ENCODE peak calls at places on chromosomes 3 and 15, in nine cellular contexts. Q, L, W, C, D, H, A, U and T are unnamed samples.

GRCh38 chr3:37243811-37244748 is 69.7 kb upstream of the LRRFIP2 start:
- DNase-seq in Q (peak; percentile 57), L (peak; percentile 81), W (peak; percentile 56), C (peak; percentile 92), D (peak; percentile 64), H (peak; percentile 87), A (peak; percentile 79), U (peak; percentile 84), T (peak; percentile 91)

GRCh38 chr3:72445827-72446405 is 402.3 kb downstream of the SHQ1 start:
- DNase-seq in Q (no peak), L (no peak), W (no peak), C (no peak), D (no peak), H (no peak), A (no peak), U (no peak), T (no peak)

GRCh38 chr3:156395961-156396700 is 158.8 kb downstream of the SSR3 start:
- DNase-seq in Q (no peak), L (peak; percentile 25), W (no peak), C (no peak), D (no peak), H (no peak), A (no peak), U (no peak), T (no peak)

GRCh38 chr3:176879710-176880109 is 317.6 kb downstream of the TBL1XR1 start:
- DNase-seq in Q (no peak), L (no peak), W (no peak), C (no peak), D (no peak), H (no peak), A (no peak), U (no peak), T (no peak)

GRCh38 chr3:147139341-147139740 is 267.0 kb downstream of the ZIC4 start:
- DNase-seq in Q (no peak), L (no peak), W (no peak), C (no peak), D (no peak), H (no peak), A (no peak), U (no peak), T (no peak)

GRCh38 chr15:39242345-39242744 is 338.5 kb upstream of the THBS1 start:
- DNase-seq in Q (no peak), L (peak; percentile 95), W (no peak), C (no peak), D (no peak), H (peak; percentile 17), A (no peak), U (peak; percentile 11), T (no peak)

GRCh38 chr3:196246612-196247308 is 30.4 kb downstream of the SLC51A start:
- DNase-seq in Q (no peak), L (peak; percentile 86), W (no peak), C (no peak), D (no peak), H (no peak), A (no peak), U (no peak), T (no peak)

GRCh38 chr15:73052679-73053397 is 575 bp downstream of the NEO1 start:
- DNase-seq in Q (peak; percentile 58), L (peak; percentile 39), W (peak; percentile 62), C (peak; percentile 70), D (peak; percentile 68), H (peak; percentile 63), A (peak; percentile 41), U (peak; percentile 32), T (peak; percentile 73)

GRCh38 chr3:34002569-34003100 is 204.2 kb downstream of the PDCD6IP start:
- DNase-seq in Q (no peak), L (no peak), W (no peak), C (no peak), D (no peak), H (no peak), A (no peak), U (no peak), T (no peak)

GRCh38 chr3:34009480-34009844 is 211.0 kb downstream of the PDCD6IP start:
- DNase-seq in Q (no peak), L (no peak), W (peak; percentile 84), C (no peak), D (no peak), H (no peak), A (no peak), U (no peak), T (no peak)

GRCh38 chr3:34008191-34008590 is 209.8 kb downstream of the PDCD6IP start:
- DNase-seq in Q (no peak), L (peak; percentile 50), W (no peak), C (no peak), D (no peak), H (no peak), A (no peak), U (no peak), T (no peak)

GRCh38 chr3:34008836-34009479 is 210.5 kb downstream of the PDCD6IP start:
- DNase-seq in Q (no peak), L (no peak), W (no peak), C (no peak), D (no peak), H (no peak), A (no peak), U (no peak), T (no peak)

GRCh38 chr3:34005886-34006285 is 207.5 kb downstream of the PDCD6IP start:
- DNase-seq in Q (no peak), L (peak; percentile 89), W (no peak), C (no peak), D (no peak), H (no peak), A (no peak), U (no peak), T (no peak)
- H3K27ac ChIP-seq in Q (no peak overlapping the region), L (peak overlapping the region; percentile 65), W (no peak overlapping the region), C (no peak overlapping the region), D (no peak overlapping the region), H (no peak overlapping the region), A (no peak overlapping the region), U (no peak overlapping the region), T (no peak overlapping the region)

GRCh38 chr3:172596394-172596706 is 73.1 kb upstream of the TNFSF10 start:
- DNase-seq in Q (no peak), L (no peak), W (no peak), C (no peak), D (no peak), H (no peak), A (no peak), U (no peak), T (no peak)
- TF ChIP-seq CTCF in Q (no peak), L (no peak), W (no peak), C (no peak), D (no peak), H (no peak), A (no peak), U (peak; percentile 8), T (no peak)

GRCh38 chr3:33111581-33111980 is 2.2 kb upstream of the CRTAP start:
- DNase-seq in Q (no peak), L (no peak), W (no peak), C (no peak), D (no peak), H (no peak), A (no peak), U (no peak), T (no peak)

GRCh38 chr3:33117461-33117860 is 3.6 kb downstream of the CRTAP start:
- DNase-seq in Q (no peak), L (no peak), W (no peak), C (no peak), D (no peak), H (no peak), A (no peak), U (no peak), T (no peak)

GRCh38 chr3:33113772-33114621 is at the start of gene CRTAP:
- DNase-seq in Q (peak; percentile 94), L (peak; percentile 98), W (peak; percentile 97), C (peak; percentile 99), D (peak; percentile 97), H (peak; percentile 97), A (peak; percentile 97), U (peak; percentile 95), T (peak; percentile 98)

GRCh38 chr3:33114622-33115023 is 809 bp downstream of the CRTAP start:
- DNase-seq in Q (no peak), L (no peak), W (no peak), C (no peak), D (no peak), H (no peak), A (no peak), U (no peak), T (no peak)

DNA sequence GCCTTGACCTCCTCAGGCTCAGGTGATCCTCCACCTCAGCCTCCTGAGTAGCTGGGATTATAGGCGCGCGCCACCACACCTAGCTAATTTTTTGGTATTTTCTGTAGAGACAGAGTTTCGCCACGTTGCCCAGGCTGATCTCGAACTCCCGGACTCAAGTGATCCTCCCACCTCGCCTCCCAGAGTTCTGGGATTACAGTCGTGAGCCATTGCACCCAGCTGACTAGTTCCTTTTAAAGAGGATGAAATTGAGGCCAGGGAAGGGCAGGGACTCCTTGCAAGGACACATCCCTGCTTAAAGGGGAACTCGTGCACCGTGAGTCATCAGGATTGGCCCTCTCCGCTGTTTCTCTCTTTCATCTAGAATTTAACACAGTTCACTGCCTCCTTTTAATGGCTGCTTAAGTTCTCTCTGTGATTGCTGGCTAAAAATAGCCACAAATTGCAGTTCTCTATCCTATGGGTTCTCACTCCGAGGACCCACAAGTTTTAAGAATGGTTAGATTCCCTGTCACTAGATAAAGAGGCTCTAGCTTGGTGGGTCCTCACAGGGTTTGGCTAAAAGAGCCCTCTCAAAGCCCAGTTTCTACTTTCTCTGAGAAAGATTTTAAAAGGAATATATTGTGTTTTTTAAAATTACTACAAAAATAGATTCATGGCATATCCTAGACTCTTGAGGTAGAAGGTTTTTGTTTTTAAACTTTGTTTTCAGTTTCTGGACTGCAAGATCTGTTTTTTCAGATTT is 1.4 kb downstream of the CRTAP start:
- DNase-seq in Q (peak; percentile 56), L (peak; percentile 93), W (peak; percentile 71), C (peak; percentile 76), D (peak; percentile 66), H (peak; percentile 80), A (peak; percentile 75), U (peak; percentile 73), T (peak; percentile 88)
- H3K4me3 ChIP-seq in Q (peak overlapping the region; percentile 76), L (peak overlapping the region; percentile 73), W (peak overlapping the region; percentile 59), C (peak overlapping the region; percentile 89), D (peak overlapping the region; percentile 57), H (no peak overlapping the region), A (no peak overlapping the region), U (peak overlapping the region; percentile 93), T (peak overlapping the region; percentile 96)

GRCh38 chr15:31585231-31585630 is 258.6 kb downstream of the KLF13 start:
- DNase-seq in Q (no peak), L (no peak), W (no peak), C (no peak), D (no peak), H (no peak), A (no peak), U (no peak), T (no peak)

GRCh38 chr15:31587583-31587982 is 260.9 kb downstream of the KLF13 start:
- DNase-seq in Q (no peak), L (no peak), W (no peak), C (no peak), D (no peak), H (no peak), A (no peak), U (no peak), T (no peak)

GRCh38 chr15:31579976-31580375 is 253.3 kb downstream of the KLF13 start:
- DNase-seq in Q (no peak), L (no peak), W (no peak), C (no peak), D (no peak), H (no peak), A (no peak), U (no peak), T (no peak)

GRCh38 chr15:31586841-31587240 is 260.2 kb downstream of the KLF13 start:
- DNase-seq in Q (no peak), L (no peak), W (no peak), C (no peak), D (no peak), H (no peak), A (no peak), U (no peak), T (no peak)

GRCh38 chr15:31584195-31584594 is 257.6 kb downstream of the KLF13 start:
- DNase-seq in Q (no peak), L (no peak), W (no peak), C (no peak), D (no peak), H (no peak), A (no peak), U (no peak), T (no peak)
- H3K27ac ChIP-seq in Q (no peak overlapping the region), L (no peak overlapping the region), W (no peak overlapping the region), C (no peak overlapping the region), D (no peak overlapping the region), H (no peak overlapping the region), A (no peak overlapping the region), U (no peak overlapping the region), T (no peak overlapping the region)